ENCODE peak calls at places on chromosome 16, in seven cellular contexts. I is psoas muscle; W is DND-41; C is SJSA1; Q is A673; M is stomach; X is CD8-positive, alpha-beta T cell. F is an unnamed sample. For H3K4me1, the result is how much of the 10 kb centered on the place peaks cover.

GRCh38 chr16:19085679-19086200 is 18.3 kb downstream of the COQ7 start:
- DNase-seq in I (no peak), W (no peak), C (no peak), Q (no peak), M (peak), X (no peak), F (no peak)

GRCh38 chr16:49596119-49596518 is 222.5 kb downstream of the C16orf78 start:
- DNase-seq in I (no peak), W (no peak), C (peak), Q (peak), M (peak), X (no peak), F (peak)

GRCh38 chr16:58379736-58380135 is 12.5 kb upstream of the GINS3 start:
- DNase-seq in I (no peak), W (no peak), C (no peak), Q (no peak), M (no peak), X (no peak), F (no peak)

GRCh38 chr16:52976539-52977167 is 76.0 kb downstream of the CHD9NB start:
- DNase-seq in I (no peak), W (no peak), C (no peak), Q (peak), M (no peak), X (no peak), F (no peak)

GRCh38 chr16:85871756-85872155 is 27.2 kb upstream of the IRF8 start:
- DNase-seq in I (no peak), W (no peak), C (no peak), Q (no peak), M (no peak), X (no peak), F (no peak)

GRCh38 chr16:1723450-1724147 is 17.6 kb downstream of the MAPK8IP3 start:
- DNase-seq in I (no peak), W (peak), C (peak), Q (peak), M (peak), X (peak), F (no peak)

GRCh38 chr16:66551362-66551761 is 1.0 kb upstream of the CKLF start:
- DNase-seq in I (no peak), W (peak), C (peak), Q (peak), M (no peak), X (peak), F (no peak)

GRCh38 chr16:24953721-24954120 is 61.4 kb downstream of the ARHGAP17 start:
- DNase-seq in I (no peak), W (no peak), C (no peak), Q (no peak), M (no peak), X (no peak), F (no peak)

GRCh38 chr16:25108054-25108453 is 3.5 kb upstream of the LCMT1 start:
- DNase-seq in I (no peak), W (peak), C (no peak), Q (peak), M (no peak), X (peak), F (no peak)

GRCh38 chr16:25228372-25228771 is 11.6 kb downstream of the AQP8 start:
- DNase-seq in I (no peak), W (no peak), C (no peak), Q (no peak), M (no peak), X (no peak), F (no peak)

GRCh38 chr16:82016268-82016667 is 5.0 kb upstream of the SDR42E1 start:
- DNase-seq in I (no peak), W (no peak), C (peak), Q (peak), M (no peak), X (no peak), F (no peak)

GRCh38 chr16:54287018-54287757 is 601 bp upstream of the IRX3 start:
- DNase-seq in I (no peak), W (no peak), C (no peak), Q (no peak), M (no peak), X (no peak), F (no peak)

GRCh38 chr16:11669380-11670146 is 1.3 kb downstream of the SNN start:
- DNase-seq in I (peak), W (no peak), C (no peak), Q (no peak), M (no peak), X (no peak), F (peak)

GRCh38 chr16:63171545-63171944 is 1135.3 kb upstream of the CDH8 start:
- DNase-seq in I (no peak), W (no peak), C (no peak), Q (no peak), M (no peak), X (no peak), F (no peak)

GRCh38 chr16:19242987-19243386 is 42.5 kb upstream of the CLEC19A start:
- DNase-seq in I (no peak), W (no peak), C (no peak), Q (no peak), M (peak), X (no peak), F (no peak)

GRCh38 chr16:11084484-11085024 is 140.2 kb downstream of the CLEC16A start:
- DNase-seq in I (no peak), W (no peak), C (peak), Q (peak), M (no peak), X (no peak), F (no peak)

GRCh38 chr16:12546918-12547607 is 256.6 kb downstream of the CPPED1 start:
- DNase-seq in I (no peak), W (no peak), C (no peak), Q (peak), M (no peak), X (no peak), F (no peak)

GRCh38 chr16:55503726-55504553 is 4.9 kb upstream of the LPCAT2 start:
- DNase-seq in I (no peak), W (no peak), C (no peak), Q (no peak), M (no peak), X (no peak), F (peak)

GRCh38 chr16:84478172-84478948 is 26.1 kb downstream of the MEAK7 start:
- DNase-seq in I (no peak), W (no peak), C (no peak), Q (no peak), M (peak), X (no peak), F (no peak)

GRCh38 chr16:26598061-26598460 is 468.7 kb upstream of the C16orf82 start:
- DNase-seq in I (no peak), W (peak), C (no peak), Q (no peak), M (no peak), X (peak), F (no peak)

GRCh38 chr16:74309789-74310781 is 13.5 kb downstream of the PSMD7 start:
- DNase-seq in I (no peak), W (peak), C (peak), Q (peak), M (no peak), X (no peak), F (no peak)

GRCh38 chr16:2009791-2010510 is at the start of gene ZNF598:
- DNase-seq in I (peak), W (peak), C (peak), Q (peak), M (peak), X (peak), F (peak)

GRCh38 chr16:46691720-46692119 is 2.3 kb downstream of the ORC6 start:
- DNase-seq in I (no peak), W (no peak), C (no peak), Q (no peak), M (no peak), X (no peak), F (no peak)

GRCh38 chr16:11224894-11225676 is 30.9 kb downstream of the SOCS1 start:
- DNase-seq in I (peak), W (peak), C (no peak), Q (no peak), M (peak), X (peak), F (no peak)

GRCh38 chr16:89749637-89750036 is 28.3 kb downstream of the ZNF276 start:
- DNase-seq in I (no peak), W (no peak), C (no peak), Q (no peak), M (peak), X (no peak), F (peak)

GRCh38 chr16:87202346-87202745 is 114.8 kb downstream of the C16orf95 start:
- DNase-seq in I (no peak), W (no peak), C (peak), Q (no peak), M (no peak), X (no peak), F (no peak)

GRCh38 chr16:56042416-56042815 is 148.9 kb upstream of the GNAO1 start:
- DNase-seq in I (no peak), W (no peak), C (no peak), Q (no peak), M (no peak), X (no peak), F (no peak)

GRCh38 chr16:59597269-59597668 is 863.2 kb upstream of the GOT2 start:
- DNase-seq in I (no peak), W (no peak), C (no peak), Q (no peak), M (no peak), X (no peak), F (no peak)

GRCh38 chr16:87002717-87003413 is 314.3 kb downstream of the C16orf95 start:
- DNase-seq in I (no peak), W (no peak), C (peak), Q (no peak), M (no peak), X (no peak), F (no peak)

GRCh38 chr16:89697161-89697615 is 4.3 kb downstream of the SPATA2L start:
- DNase-seq in I (peak), W (no peak), C (no peak), Q (no peak), M (no peak), X (no peak), F (no peak)

GRCh38 chr16:20763461-20764232 is at the start of gene ACSM3:
- DNase-seq in I (no peak), W (peak), C (peak), Q (peak), M (peak), X (peak), F (peak)

GRCh38 chr16:19696312-19696711 is 21.7 kb downstream of the KNOP1 start:
- DNase-seq in I (peak), W (peak), C (peak), Q (peak), M (peak), X (peak), F (peak)

GRCh38 chr16:31118223-31119155 is 1.0 kb downstream of the KAT8 start:
- DNase-seq in I (no peak), W (no peak), C (no peak), Q (no peak), M (no peak), X (no peak), F (no peak)

GRCh38 chr16:85319208-85319983 is 207.1 kb upstream of the CIBAR2 start:
- DNase-seq in I (no peak), W (no peak), C (no peak), Q (no peak), M (no peak), X (no peak), F (no peak)

GRCh38 chr16:83561876-83562275 is 245.9 kb upstream of the HSBP1 start:
- DNase-seq in I (no peak), W (peak), C (no peak), Q (peak), M (no peak), X (no peak), F (no peak)

GRCh38 chr16:48112603-48113400 is 43.0 kb downstream of the ABCC12 start:
- DNase-seq in I (no peak), W (no peak), C (no peak), Q (no peak), M (peak), X (no peak), F (no peak)

GRCh38 chr16:66874079-66874775 is 6.1 kb upstream of the PDP2 start:
- DNase-seq in I (no peak), W (no peak), C (peak), Q (no peak), M (no peak), X (no peak), F (no peak)

DNA sequence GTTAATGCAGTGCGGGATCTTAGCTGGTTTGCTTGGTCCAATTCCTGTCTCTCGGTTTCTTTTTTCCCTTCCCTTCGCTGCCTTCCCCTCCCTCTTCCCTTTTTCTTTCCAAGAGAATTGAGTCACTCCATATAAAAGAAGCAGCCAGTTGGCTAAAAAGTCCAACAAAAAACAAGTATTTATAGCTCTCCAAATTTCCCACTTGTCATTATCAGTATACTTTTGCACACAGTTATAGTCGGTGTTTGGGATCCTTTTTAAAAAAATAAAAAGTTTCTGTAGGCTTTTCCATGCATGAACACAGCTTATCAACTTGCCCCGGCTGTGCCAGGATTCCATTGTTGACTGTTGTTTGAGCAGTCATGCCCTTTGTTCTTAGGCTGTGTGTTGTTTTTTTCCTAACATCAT is 24.9 kb downstream of the HMOX2 start:
- DNase-seq in I (no peak), W (no peak), C (peak), Q (no peak), M (peak), X (no peak), F (no peak)
- H3K4me1 ChIP-seq in I (under half), W (under half), C (under half), Q (under half), M (half or more), X (half or more), F (under half)

GRCh38 chr16:29818082-29818481 is 2.1 kb downstream of the PAGR1 start:
- DNase-seq in I (no peak), W (no peak), C (no peak), Q (no peak), M (no peak), X (no peak), F (no peak)
- H3K4me3 ChIP-seq in I (no peak), W (no peak), C (no peak), Q (no peak), M (no peak), X (no peak), F (no peak)

GRCh38 chr16:68284847-68285246 is 20.5 kb downstream of the SLC7A6 start:
- DNase-seq in I (no peak), W (no peak), C (no peak), Q (no peak), M (no peak), X (peak), F (no peak)
- H3K4me1 ChIP-seq in I (half or more), W (under half), C (under half), Q (under half), M (under half), X (half or more), F (under half)

DNA sequence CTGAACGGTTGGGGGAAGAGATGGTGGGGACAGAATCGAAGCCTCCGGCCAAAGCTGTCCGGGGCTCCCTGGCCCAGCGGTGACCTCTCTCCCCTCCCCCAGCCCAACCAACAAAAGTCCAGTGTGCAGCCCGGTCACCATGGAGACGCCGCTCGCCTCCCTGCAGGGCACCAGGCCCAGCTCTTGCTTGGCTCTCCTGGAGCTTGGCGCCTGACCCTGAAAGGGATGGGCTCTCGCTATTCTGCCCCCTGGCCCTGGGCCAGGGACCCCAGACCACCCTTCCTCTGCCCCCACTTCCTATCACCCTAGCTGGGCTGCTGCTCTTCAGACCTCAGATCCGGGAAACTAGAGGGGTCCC is 1.3 kb downstream of the METRN start:
- DNase-seq in I (no peak), W (no peak), C (no peak), Q (no peak), M (peak), X (no peak), F (no peak)
- H3K4me3 ChIP-seq in I (peak), W (peak), C (peak), Q (no peak), M (peak), X (no peak), F (peak)

DNA sequence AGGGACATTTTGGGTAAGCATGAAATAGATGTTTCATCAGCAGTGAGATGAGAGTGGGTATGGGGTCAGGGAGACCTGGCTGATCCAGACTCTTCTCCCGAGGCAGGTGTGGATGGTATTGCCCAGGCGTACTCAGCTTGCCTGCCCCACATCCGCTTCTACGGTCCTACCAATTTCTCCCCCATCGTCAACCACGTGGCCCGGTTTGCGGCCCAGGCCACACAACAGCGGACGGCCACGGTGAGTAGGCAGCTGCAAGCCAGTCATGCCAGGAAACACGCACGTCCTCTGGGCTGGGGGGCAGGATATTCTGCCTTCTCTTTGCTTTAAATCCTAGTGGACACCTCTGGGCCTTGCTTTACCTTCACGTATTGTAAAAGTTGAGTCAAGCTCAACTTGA is 44.7 kb downstream of the CPNE2 start:
- DNase-seq in I (no peak), W (no peak), C (no peak), Q (no peak), M (no peak), X (no peak), F (no peak)
- H3K4me1 ChIP-seq in I (under half), W (under half), C (under half), Q (under half), M (under half), X (half or more), F (under half)

DNA sequence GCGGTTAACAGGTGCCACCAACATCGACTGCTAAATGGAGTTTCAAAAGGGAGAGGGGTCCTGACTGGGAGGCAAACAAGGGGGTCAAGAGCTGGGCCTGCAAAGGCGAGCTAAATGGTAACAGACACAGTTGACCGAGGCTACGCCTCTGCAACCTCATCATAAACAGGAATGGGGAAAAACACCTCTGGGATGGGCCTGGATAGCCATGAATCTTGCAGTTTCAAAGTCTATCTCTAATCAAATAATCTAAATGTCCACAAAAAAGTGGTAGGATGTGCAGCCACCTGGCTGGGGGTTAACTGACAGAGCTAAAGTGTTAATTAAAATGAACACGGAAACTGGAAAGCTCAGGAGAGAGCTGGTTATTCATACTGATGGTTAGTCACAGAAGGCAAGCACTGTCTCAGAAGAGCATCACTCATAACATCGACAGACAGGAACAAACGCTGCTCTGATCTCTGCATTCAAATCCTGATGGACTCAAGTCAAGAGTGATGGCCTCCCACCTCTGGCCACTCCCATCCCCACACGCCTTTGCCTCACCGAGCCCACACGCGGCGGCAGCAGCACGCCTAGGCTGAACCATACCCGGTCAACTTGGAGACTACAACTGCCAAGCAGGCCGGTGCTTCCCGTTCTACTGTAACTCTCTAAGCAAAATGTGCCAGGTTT is 56.3 kb downstream of the CREBBP start:
- DNase-seq in I (no peak), W (no peak), C (peak), Q (no peak), M (no peak), X (no peak), F (no peak)
- H3K4me3 ChIP-seq in I (no peak), W (no peak), C (no peak), Q (no peak), M (no peak), X (no peak), F (no peak)

DNA sequence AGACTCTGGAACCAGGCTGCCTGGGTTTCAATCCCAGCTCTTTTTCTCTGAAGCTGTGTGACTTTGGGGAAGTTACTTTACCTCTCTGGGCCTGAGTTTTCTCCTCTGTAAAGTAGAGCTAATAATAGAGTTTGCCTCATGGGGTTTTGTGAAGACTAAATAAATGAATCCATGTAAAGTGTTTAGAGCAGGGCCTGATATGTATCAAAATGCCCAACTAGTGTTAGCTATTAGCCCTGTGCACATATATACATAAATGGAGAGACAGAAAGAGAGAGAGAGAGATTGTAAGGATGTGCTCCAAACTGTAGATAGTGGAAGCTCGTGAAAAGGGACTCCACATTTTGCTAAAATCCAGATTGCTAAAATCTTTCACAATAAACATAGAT is 44.8 kb upstream of the HAPSTR1 start:
- DNase-seq in I (no peak), W (no peak), C (no peak), Q (no peak), M (no peak), X (no peak), F (no peak)
- H3K4me1 ChIP-seq in I (under half), W (under half), C (half or more), Q (under half), M (under half), X (under half), F (under half)

DNA sequence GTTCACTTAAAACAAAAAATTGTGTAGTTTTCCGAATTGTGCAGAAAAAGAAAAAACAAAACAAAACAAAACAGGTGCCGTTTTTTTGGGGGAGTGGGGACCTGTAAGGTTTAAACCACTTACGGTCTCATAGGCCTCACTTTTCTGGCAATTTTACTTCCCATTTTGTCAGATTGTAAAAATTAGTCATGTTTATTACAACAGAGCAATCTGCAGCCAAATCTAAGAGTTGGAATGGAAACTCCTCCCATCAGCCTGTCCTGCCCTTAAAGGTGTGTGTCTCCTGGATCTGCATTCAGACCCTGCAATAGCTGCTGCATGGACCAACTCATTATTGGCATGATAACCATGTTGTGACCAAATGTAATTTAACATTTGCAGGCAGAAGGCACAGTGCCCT is 8.2 kb upstream of the SALL1 start:
- DNase-seq in I (no peak), W (no peak), C (no peak), Q (no peak), M (no peak), X (no peak), F (no peak)
- H3K4me3 ChIP-seq in I (no peak), W (no peak), C (no peak), Q (no peak), M (no peak), X (no peak), F (no peak)